ENCODE peak calls at places on chromosomes 6 and 20, in eight cellular contexts. O is small intestine, K is lower lobe of right lung, A is trophoblast cell, I is heart left ventricle, T is tibial artery, V is PC-3, C is left ventricle myocardium inferior. P is an unnamed sample. For H3K4me1, the result is how much of the 10 kb centered on the place peaks cover.

GRCh38 chr6:3081965-3082364 is 13.7 kb downstream of the RIPK1 start:
- DNase-seq in O (no peak), K (peak), A (peak), I (peak), T (peak), V (no peak), C (peak), P (no peak)

GRCh38 chr20:36848078-36848660 is 27.8 kb upstream of the TLDC2 start:
- DNase-seq in O (no peak), K (no peak), A (no peak), I (peak), T (peak), V (no peak), C (peak), P (no peak)

GRCh38 chr6:293185-294174 is 1.2 kb downstream of the DUSP22 start:
- DNase-seq in O (peak), K (no peak), A (peak), I (peak), T (peak), V (peak), C (no peak), P (no peak)

GRCh38 chr20:36465109-36466080 is 75.9 kb upstream of the MYL9 start:
- DNase-seq in O (peak), K (no peak), A (peak), I (peak), T (peak), V (peak), C (peak), P (peak)

GRCh38 chr6:64330694-64331309 is 695.2 kb downstream of the PHF3 start:
- DNase-seq in O (peak), K (peak), A (peak), I (peak), T (no peak), V (peak), C (peak), P (peak)

GRCh38 chr20:1417790-1418189 is 24.9 kb upstream of the FKBP1A start:
- DNase-seq in O (no peak), K (no peak), A (no peak), I (no peak), T (no peak), V (no peak), C (no peak), P (no peak)

GRCh38 chr6:140256213-140256612 is 881.8 kb upstream of the CITED2 start:
- DNase-seq in O (no peak), K (no peak), A (no peak), I (no peak), T (no peak), V (no peak), C (no peak), P (no peak)

GRCh38 chr6:143205170-143205879 is 144.6 kb downstream of the AIG1 start:
- DNase-seq in O (no peak), K (no peak), A (no peak), I (no peak), T (no peak), V (no peak), C (no peak), P (no peak)

GRCh38 chr6:39777661-39778060 is 14.5 kb upstream of the DAAM2 start:
- DNase-seq in O (no peak), K (no peak), A (no peak), I (peak), T (no peak), V (no peak), C (peak), P (peak)

GRCh38 chr6:124872361-124873065 is 89.7 kb upstream of the RNF217 start:
- DNase-seq in O (no peak), K (no peak), A (no peak), I (no peak), T (no peak), V (no peak), C (no peak), P (no peak)

GRCh38 chr6:141464490-141464889 is 668.2 kb upstream of the GJE1 start:
- DNase-seq in O (peak), K (no peak), A (peak), I (no peak), T (no peak), V (peak), C (no peak), P (no peak)

GRCh38 chr6:140393665-140394064 is 1019.2 kb upstream of the CITED2 start:
- DNase-seq in O (no peak), K (no peak), A (peak), I (no peak), T (no peak), V (no peak), C (no peak), P (no peak)

GRCh38 chr6:128118401-128118800 is 217.5 kb upstream of the THEMIS start:
- DNase-seq in O (no peak), K (no peak), A (peak), I (no peak), T (no peak), V (no peak), C (no peak), P (no peak)

GRCh38 chr6:37985355-37985754 is 165.8 kb downstream of the ZFAND3 start:
- DNase-seq in O (no peak), K (no peak), A (no peak), I (no peak), T (no peak), V (no peak), C (no peak), P (no peak)

GRCh38 chr20:37669773-37670236 is 24.0 kb upstream of the CTNNBL1 start:
- DNase-seq in O (no peak), K (no peak), A (no peak), I (no peak), T (no peak), V (no peak), C (no peak), P (no peak)

GRCh38 chr20:57484772-57485171 is 40.2 kb downstream of the CTCFL start:
- DNase-seq in O (no peak), K (no peak), A (no peak), I (no peak), T (no peak), V (no peak), C (no peak), P (no peak)

GRCh38 chr20:62571667-62572344 is 70.5 kb upstream of the SLCO4A1 start:
- DNase-seq in O (no peak), K (no peak), A (no peak), I (no peak), T (no peak), V (peak), C (no peak), P (no peak)

GRCh38 chr6:52139985-52140680 is 46.0 kb upstream of the IL17A start:
- DNase-seq in O (no peak), K (no peak), A (no peak), I (no peak), T (no peak), V (no peak), C (no peak), P (no peak)

GRCh38 chr6:3782876-3783832 is 31.6 kb upstream of the PXDC1 start:
- DNase-seq in O (no peak), K (no peak), A (no peak), I (no peak), T (no peak), V (peak), C (no peak), P (no peak)

GRCh38 chr6:162442675-162443074 is 284.9 kb downstream of the PRKN start:
- DNase-seq in O (peak), K (no peak), A (peak), I (no peak), T (no peak), V (no peak), C (no peak), P (no peak)

GRCh38 chr6:5833120-5833519 is 173.6 kb downstream of the NRN1 start:
- DNase-seq in O (no peak), K (no peak), A (no peak), I (no peak), T (no peak), V (no peak), C (no peak), P (no peak)

GRCh38 chr20:19847383-19847782 is 89.3 kb downstream of the RIN2 start:
- DNase-seq in O (no peak), K (no peak), A (no peak), I (no peak), T (no peak), V (no peak), C (no peak), P (no peak)

GRCh38 chr20:19838981-19839576 is 81.0 kb downstream of the RIN2 start:
- DNase-seq in O (no peak), K (no peak), A (no peak), I (no peak), T (no peak), V (no peak), C (no peak), P (no peak)

GRCh38 chr20:19840111-19840705 is 82.2 kb downstream of the RIN2 start:
- DNase-seq in O (no peak), K (no peak), A (no peak), I (no peak), T (no peak), V (no peak), C (no peak), P (no peak)

GRCh38 chr20:19838495-19838894 is 80.4 kb downstream of the RIN2 start:
- DNase-seq in O (no peak), K (no peak), A (no peak), I (no peak), T (no peak), V (peak), C (no peak), P (no peak)

DNA sequence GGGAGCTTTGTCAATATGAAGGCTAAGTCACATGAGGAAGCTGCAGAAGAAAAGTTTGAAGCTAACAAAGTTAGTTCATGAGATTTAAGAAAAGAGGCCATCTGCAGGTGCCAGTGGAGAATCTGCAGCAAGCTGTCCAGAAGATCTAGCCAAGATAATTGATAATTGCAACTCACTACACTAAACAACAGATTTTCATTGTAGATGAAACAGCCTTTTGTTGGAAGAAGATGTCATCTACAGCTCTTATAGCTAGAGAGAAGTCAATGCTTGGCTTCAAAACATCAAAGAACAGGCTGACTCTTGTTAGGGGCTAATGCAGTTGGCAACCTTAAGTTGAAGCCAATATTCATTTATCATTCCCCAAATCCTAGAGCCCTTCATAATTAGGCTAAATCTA is 83.7 kb downstream of the RIN2 start:
- DNase-seq in O (no peak), K (no peak), A (no peak), I (no peak), T (no peak), V (no peak), C (no peak), P (no peak)
- H3K27ac ChIP-seq in O (no peak), K (no peak), A (no peak), I (no peak), T (no peak), V (no peak), C (no peak), P (no peak)

DNA sequence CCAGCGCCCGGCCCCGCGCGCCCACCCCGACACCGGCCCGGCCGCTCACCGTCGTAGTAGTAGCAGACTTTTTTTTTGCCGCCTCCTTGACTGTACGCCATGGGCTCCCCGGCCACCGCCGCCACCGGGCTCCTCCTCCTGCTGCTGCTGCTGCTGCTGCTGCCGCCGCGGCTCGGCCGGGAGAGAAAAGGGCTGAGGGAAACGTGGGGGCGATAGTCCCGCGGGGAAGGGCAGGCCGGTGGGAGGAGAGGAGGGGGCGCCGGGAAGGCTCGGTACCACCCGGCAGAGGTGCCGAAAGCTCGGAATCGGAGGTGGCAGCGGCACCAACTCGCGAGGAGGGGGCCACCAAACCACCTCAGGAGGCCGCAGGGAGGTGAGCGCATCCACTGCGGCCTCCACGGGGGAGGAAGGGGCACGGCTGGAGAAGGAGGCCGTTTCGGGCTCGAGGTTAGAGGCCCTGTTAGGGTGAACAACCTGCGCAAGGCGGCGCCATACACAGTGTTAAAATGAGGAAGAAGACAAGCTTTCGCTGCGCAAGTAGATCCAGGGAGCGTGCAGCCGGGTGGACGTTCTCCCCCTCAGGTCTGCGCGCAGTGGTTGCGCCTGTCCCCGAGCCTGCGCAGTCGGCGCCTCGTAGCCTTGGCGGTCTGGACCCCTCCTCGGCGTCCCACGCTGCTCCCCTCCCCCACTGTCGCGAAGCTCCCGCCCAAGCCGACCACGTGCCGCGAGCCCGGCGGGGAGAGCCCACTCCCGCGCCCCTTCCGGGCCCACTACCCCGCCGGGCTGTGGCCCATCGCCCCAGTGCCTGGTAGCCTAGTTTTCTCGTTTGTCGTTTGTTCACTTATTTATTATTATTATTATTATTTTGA is at the start of gene HDAC2:
- DNase-seq in O (peak), K (peak), A (peak), I (peak), T (peak), V (peak), C (peak), P (peak)
- H3K4me1 ChIP-seq in O (under half), K (under half), A (under half), I (under half), T (under half), V (under half), C (half or more), P (under half)

GRCh38 chr6:56709650-56710049 is 67.0 kb upstream of the DST start:
- DNase-seq in O (no peak), K (no peak), A (no peak), I (no peak), T (no peak), V (no peak), C (no peak), P (no peak)
- H3K27ac ChIP-seq in O (no peak), K (no peak), A (no peak), I (no peak), T (peak), V (no peak), C (peak), P (no peak)

DNA sequence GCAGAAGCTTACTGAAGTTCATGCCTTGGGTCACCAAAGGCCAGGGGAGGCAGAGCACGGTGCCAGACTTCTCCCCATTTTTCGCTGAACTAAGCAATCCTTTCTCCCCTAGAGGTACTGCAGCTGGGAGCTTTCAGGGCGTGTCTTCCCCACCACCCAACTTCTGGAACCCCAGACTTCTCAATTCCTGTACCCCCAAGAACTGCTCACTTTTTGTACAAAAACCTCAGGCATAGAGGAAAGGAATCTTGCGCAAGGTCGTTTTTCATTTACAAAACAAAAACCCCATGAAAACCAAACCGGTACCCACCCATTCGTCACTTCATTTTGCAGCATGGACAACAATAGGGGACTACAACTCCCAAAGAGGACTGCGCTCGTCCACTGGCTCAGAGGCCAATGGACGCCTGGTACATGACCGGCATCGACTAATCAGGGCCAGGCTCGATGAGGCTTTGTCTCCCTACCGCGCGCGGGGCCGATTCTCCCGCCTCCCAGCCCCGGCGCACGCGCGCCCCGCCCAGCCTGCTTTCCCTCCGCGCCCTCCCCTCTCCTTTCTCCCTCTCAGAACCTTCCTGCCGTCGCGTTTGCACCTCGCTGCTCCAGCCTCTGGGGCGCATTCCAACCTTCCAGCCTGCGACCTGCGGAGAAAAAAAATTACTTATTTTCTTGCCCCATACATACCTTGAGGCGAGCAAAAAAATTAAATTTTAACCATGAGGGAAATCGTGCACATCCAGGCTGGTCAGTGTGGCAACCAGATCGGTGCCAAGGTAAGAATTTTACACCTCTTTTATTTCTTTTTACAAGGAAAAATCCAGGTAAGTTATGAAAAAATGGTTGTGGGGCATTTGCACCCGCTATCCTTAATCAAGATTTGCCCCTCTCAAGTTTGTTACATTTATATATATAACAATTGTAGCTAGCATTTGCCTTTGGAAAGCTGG is at the start of gene TUBB:
- DNase-seq in O (peak), K (peak), A (peak), I (peak), T (peak), V (peak), C (peak), P (peak)
- H3K4me1 ChIP-seq in O (under half), K (half or more), A (under half), I (half or more), T (under half), V (under half), C (half or more), P (under half)

GRCh38 chr6:36154286-36154685 is 24.0 kb downstream of the MAPK13 start:
- DNase-seq in O (no peak), K (no peak), A (peak), I (no peak), T (no peak), V (peak), C (no peak), P (no peak)
- H3K27ac ChIP-seq in O (no peak), K (no peak), A (peak), I (no peak), T (no peak), V (peak), C (no peak), P (no peak)

DNA sequence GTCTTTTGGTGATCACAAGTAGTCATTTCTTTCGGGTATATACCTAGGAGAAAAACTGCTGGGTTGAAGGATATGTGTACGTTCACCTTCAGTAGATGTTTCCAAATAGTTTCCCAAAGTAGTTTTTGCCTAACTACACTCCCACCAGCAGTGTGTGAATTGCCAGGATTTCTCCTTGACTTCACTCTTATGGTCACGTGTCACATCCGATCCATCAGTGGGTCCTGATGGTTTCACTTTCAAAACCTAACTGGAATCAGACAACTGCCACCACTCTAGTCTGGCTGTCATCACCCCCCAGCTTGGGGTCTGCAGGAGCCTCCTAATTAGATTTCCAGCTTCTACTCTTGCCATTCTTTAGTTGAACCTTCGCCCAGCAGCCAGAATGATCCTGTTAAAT is 8.5 kb upstream of the SLC12A5 start:
- DNase-seq in O (no peak), K (no peak), A (no peak), I (no peak), T (no peak), V (no peak), C (no peak), P (no peak)
- H3K4me1 ChIP-seq in O (under half), K (under half), A (under half), I (under half), T (under half), V (under half), C (under half), P (under half)

DNA sequence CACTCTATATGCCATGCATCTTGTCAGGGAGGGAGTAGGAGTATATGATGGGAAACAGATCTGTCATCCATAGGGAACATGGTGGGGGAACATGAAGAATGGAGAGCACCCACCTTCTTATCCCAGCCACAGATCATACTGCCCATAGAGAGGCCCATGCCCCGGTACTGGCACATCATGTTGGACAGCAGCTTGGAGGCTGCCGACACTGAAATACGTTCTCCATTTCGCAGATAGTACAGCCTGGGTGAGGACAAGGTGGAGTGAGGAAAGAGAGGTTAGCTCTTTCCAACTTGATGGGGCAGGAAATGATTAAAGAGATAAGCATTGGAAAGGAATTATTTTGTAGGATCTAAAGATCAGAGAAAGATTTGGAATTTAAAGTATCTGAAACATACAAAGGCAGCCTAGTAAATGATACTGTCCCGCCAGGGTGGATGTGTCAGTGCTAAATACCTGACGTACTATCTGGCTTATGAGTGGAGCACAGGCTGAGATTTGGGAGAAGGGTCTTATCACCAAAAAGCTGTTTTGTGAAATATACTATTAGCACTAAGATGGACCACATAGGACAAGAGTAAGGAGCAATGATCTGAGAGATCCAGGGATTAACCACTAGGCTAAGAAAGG is 1.7 kb downstream of the PSMB8 start:
- DNase-seq in O (no peak), K (no peak), A (peak), I (no peak), T (no peak), V (no peak), C (no peak), P (no peak)
- H3K27ac ChIP-seq in O (peak), K (no peak), A (no peak), I (peak), T (no peak), V (no peak), C (peak), P (no peak)

GRCh38 chr6:134310817-134311216 is 7.1 kb downstream of the SGK1 start:
- DNase-seq in O (no peak), K (no peak), A (no peak), I (no peak), T (no peak), V (no peak), C (no peak), P (no peak)

GRCh38 chr6:134309227-134309626 is 8.7 kb downstream of the SGK1 start:
- DNase-seq in O (no peak), K (no peak), A (no peak), I (no peak), T (no peak), V (no peak), C (no peak), P (no peak)

GRCh38 chr6:134308800-134309199 is 9.1 kb downstream of the SGK1 start:
- DNase-seq in O (no peak), K (no peak), A (no peak), I (no peak), T (no peak), V (no peak), C (no peak), P (no peak)

GRCh38 chr6:134312038-134312660 is 5.8 kb downstream of the SGK1 start:
- DNase-seq in O (peak), K (no peak), A (no peak), I (no peak), T (no peak), V (no peak), C (no peak), P (no peak)

GRCh38 chr6:134310206-134310605 is 7.7 kb downstream of the SGK1 start:
- DNase-seq in O (no peak), K (no peak), A (no peak), I (no peak), T (no peak), V (no peak), C (no peak), P (no peak)
- H3K4me1 ChIP-seq in O (under half), K (under half), A (under half), I (under half), T (under half), V (under half), C (under half), P (under half)

P was measured in aorta.